ENCODE peak calls at places on chromosomes 11 and 22, in five cellular contexts. E is GM20000, H is nephron progenitor cell, B is GM12865, P is AG10803. K is an unnamed sample.
A peak's percentile ranks its signal among the peaks of the same experiment; 100 is the strongest.

GRCh38 chr22:19936513-19936912 is 5.1 kb upstream of the COMT start:
- DNase-seq in E (no peak), H (no peak), B (no peak), P (no peak), K (no peak)

GRCh38 chr11:59218893-59219292 is 6.2 kb upstream of the MPEG1 start:
- DNase-seq in E (no peak), H (no peak), B (no peak), P (no peak), K (no peak)

GRCh38 chr11:120295110-120295509 is 30.0 kb upstream of the TLCD5 start:
- DNase-seq in E (no peak), H (no peak), B (no peak), P (no peak), K (no peak)

GRCh38 chr11:28169816-28170215 is 61.6 kb downstream of the METTL15 start:
- DNase-seq in E (peak; percentile 5), H (no peak), B (no peak), P (peak; percentile 28), K (no peak)

GRCh38 chr22:46598224-46598623 is 22.0 kb upstream of the GRAMD4 start:
- DNase-seq in E (no peak), H (no peak), B (no peak), P (no peak), K (no peak)

GRCh38 chr22:21766933-21767462 is 31.4 kb upstream of the YPEL1 start:
- DNase-seq in E (peak; percentile 59), H (no peak), B (peak; percentile 16), P (no peak), K (peak; percentile 74)

GRCh38 chr11:46658259-46658658 is 40.9 kb downstream of the ATG13 start:
- DNase-seq in E (no peak), H (no peak), B (no peak), P (peak; percentile 87), K (no peak)

GRCh38 chr11:69293819-69294505 is at the start of gene MYEOV:
- DNase-seq in E (peak; percentile 73), H (peak; percentile 60), B (peak; percentile 71), P (peak; percentile 31), K (peak; percentile 83)

GRCh38 chr11:256952-257737 is 20.4 kb downstream of the PSMD13 start:
- DNase-seq in E (peak; percentile 50), H (no peak), B (peak; percentile 35), P (no peak), K (peak; percentile 64)

GRCh38 chr11:16739326-16739875 is 954 bp downstream of the C11orf58 start:
- DNase-seq in E (no peak), H (no peak), B (peak; percentile 15), P (peak; percentile 22), K (no peak)

GRCh38 chr11:94958118-94958517 is 15.2 kb downstream of the CWC15 start:
- DNase-seq in E (no peak), H (no peak), B (no peak), P (peak; percentile 61), K (no peak)

GRCh38 chr11:117610901-117611300 is 186.1 kb downstream of the DSCAML1 start:
- DNase-seq in E (no peak), H (no peak), B (no peak), P (no peak), K (no peak)

GRCh38 chr11:130473795-130474377 is 25.4 kb downstream of the ADAMTS15 start:
- DNase-seq in E (no peak), H (no peak), B (no peak), P (no peak), K (peak; percentile 28)

GRCh38 chr11:64729851-64730382 is 6.9 kb upstream of the NRXN2 start:
- DNase-seq in E (no peak), H (peak; percentile 85), B (no peak), P (no peak), K (no peak)

GRCh38 chr11:71387784-71388636 is 60.2 kb downstream of the DHCR7 start:
- DNase-seq in E (no peak), H (no peak), B (no peak), P (no peak), K (no peak)

GRCh38 chr11:12287009-12287373 is 90.4 kb upstream of the PARVA start:
- DNase-seq in E (no peak), H (no peak), B (no peak), P (peak; percentile 97), K (peak; percentile 3)

GRCh38 chr11:91926967-91927366 is 297.7 kb upstream of the FAT3 start:
- DNase-seq in E (no peak), H (no peak), B (no peak), P (peak; percentile 41), K (no peak)

GRCh38 chr11:2103666-2104523 is 35.3 kb downstream of the IGF2 start:
- DNase-seq in E (no peak), H (no peak), B (no peak), P (no peak), K (no peak)

GRCh38 chr11:95337175-95337957 is 106.4 kb upstream of the SESN3 start:
- DNase-seq in E (peak; percentile 64), H (peak; percentile 22), B (peak; percentile 86), P (peak; percentile 76), K (peak; percentile 44)

GRCh38 chr11:1125803-1126202 is 31.9 kb upstream of the MUC5AC start:
- DNase-seq in E (peak; percentile 29), H (no peak), B (no peak), P (no peak), K (no peak)

GRCh38 chr11:18063131-18063530 is 17.1 kb upstream of the TPH1 start:
- DNase-seq in E (no peak), H (no peak), B (no peak), P (no peak), K (no peak)

GRCh38 chr11:32792948-32793475 is 1.4 kb downstream of the CCDC73 start:
- DNase-seq in E (peak; percentile 43), H (peak; percentile 74), B (peak; percentile 67), P (peak; percentile 21), K (peak; percentile 56)

GRCh38 chr11:106238704-106239360 is 161.4 kb downstream of the AASDHPPT start:
- DNase-seq in E (no peak), H (no peak), B (no peak), P (no peak), K (no peak)

GRCh38 chr11:10600570-10601248 is 32.2 kb upstream of the LYVE1 start:
- DNase-seq in E (no peak), H (peak; percentile 66), B (no peak), P (no peak), K (no peak)

DNA sequence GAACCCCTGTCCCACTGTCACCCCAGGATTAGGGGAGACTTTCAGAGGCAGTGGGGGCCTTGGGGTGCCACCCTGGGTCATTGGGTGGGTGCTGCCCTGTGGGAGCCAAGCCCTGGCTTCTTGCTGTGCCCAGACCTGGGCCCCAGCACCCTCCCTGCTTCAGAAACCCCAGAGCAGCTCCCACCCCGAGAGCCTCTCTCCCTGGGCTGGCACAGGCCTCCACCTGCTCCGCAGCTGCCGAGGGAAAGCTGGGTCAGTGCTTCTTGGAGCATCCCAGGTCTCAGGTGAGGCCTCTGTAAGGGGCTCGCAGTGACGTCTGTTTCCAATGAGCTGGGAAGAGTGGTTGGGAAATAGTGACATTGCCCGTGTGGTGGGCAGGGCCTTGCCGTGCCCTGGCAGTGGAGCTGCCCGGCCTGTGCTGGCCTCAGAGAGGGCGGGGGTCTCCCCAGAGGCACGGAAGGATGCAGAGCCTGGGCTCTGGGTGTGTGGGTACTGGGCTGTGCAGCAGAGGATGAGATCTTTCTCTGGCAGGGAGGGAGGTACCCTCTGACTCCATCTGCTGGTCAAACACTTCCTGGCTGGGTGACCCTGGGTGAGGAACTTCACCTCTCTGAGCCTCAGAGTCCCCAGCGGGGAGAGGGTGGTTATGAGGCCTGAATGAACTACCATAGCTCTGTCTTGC is 23.0 kb downstream of the C22orf23 start:
- DNase-seq in E (peak; percentile 67), H (no peak), B (peak; percentile 35), P (peak; percentile 37), K (peak; percentile 66)
- TF ChIP-seq CTCF in E (peak; percentile 15), H (peak; percentile 24), B (peak; percentile 42), P (peak; percentile 65), K (no peak)

GRCh38 chr11:116512841-116513240 is 259.9 kb downstream of the BUD13 start:
- DNase-seq in E (no peak), H (no peak), B (no peak), P (no peak), K (no peak)

GRCh38 chr11:116511684-116512083 is 261.1 kb downstream of the BUD13 start:
- DNase-seq in E (no peak), H (no peak), B (no peak), P (no peak), K (no peak)

GRCh38 chr11:116513278-116513823 is 259.4 kb downstream of the BUD13 start:
- DNase-seq in E (no peak), H (no peak), B (no peak), P (no peak), K (no peak)

GRCh38 chr11:116515666-116516184 is 257.1 kb downstream of the BUD13 start:
- DNase-seq in E (no peak), H (peak; percentile 41), B (no peak), P (no peak), K (no peak)

DNA sequence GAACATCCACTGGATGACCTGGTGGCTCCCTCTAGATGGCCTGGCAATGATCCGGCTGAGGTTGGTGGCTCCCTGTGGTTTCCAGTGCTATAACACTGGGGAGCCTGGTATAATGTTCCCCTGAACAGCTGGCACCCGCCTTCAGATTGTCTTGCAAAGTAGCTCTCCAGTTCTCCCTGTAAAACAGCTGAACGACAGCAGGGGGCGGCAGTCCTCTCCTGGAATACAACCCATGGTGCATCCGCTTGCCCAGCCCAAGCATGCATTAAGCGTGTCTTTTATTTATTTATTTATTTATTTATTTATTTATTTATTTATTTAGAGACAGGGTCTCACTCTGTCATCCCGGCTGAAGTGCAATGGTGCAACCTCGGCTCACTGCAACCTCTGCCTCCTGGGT is 258.9 kb downstream of the BUD13 start:
- DNase-seq in E (peak; percentile 49), H (peak; percentile 53), B (peak; percentile 66), P (peak; percentile 43), K (peak; percentile 61)
- TF ChIP-seq CTCF in E (peak; percentile 29), H (peak; percentile 39), B (peak; percentile 52), P (peak; percentile 46), K (peak; percentile 15)

GRCh38 chr11:8793114-8793777 is 110.7 kb downstream of the RPL27A start:
- DNase-seq in E (no peak), H (no peak), B (no peak), P (peak; percentile 36), K (no peak)

GRCh38 chr11:8796926-8797325 is 114.1 kb upstream of the AKIP1 start:
- DNase-seq in E (no peak), H (no peak), B (no peak), P (no peak), K (no peak)

GRCh38 chr11:8794126-8794525 is 111.5 kb downstream of the RPL27A start:
- DNase-seq in E (no peak), H (no peak), B (no peak), P (no peak), K (no peak)

GRCh38 chr11:8792636-8793035 is 110.0 kb downstream of the RPL27A start:
- DNase-seq in E (no peak), H (no peak), B (no peak), P (peak; percentile 17), K (no peak)

DNA sequence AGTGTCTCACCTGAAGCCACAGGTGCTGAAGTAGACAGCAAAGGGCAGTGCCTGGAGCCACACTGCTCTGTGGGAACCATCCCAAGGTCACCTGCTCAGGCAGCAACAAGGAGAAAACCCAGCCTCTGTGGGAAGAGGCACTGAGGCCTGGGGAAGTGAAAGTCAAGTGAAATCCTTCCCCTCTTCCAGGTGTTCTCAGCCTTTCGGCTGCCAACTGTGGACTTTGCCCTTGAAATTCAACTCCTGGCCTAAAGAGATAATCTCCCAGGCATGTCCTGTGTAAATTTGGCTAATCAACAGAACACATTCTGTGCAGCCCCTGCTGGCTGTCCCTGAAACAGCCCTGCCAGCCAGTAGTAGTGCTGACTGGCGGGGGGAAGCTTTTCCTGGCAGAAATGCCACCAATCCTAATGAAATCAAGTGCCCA is 112.1 kb downstream of the RPL27A start:
- DNase-seq in E (no peak), H (no peak), B (no peak), P (no peak), K (no peak)
- TF ChIP-seq CTCF in E (peak; percentile 7), H (peak; percentile 24), B (peak; percentile 28), P (peak; percentile 19), K (no peak)

GRCh38 chr11:115672999-115673411 is 168.8 kb upstream of the CADM1 start:
- DNase-seq in E (no peak), H (no peak), B (no peak), P (peak; percentile 84), K (no peak)
- TF ChIP-seq CTCF in E (no peak), H (no peak), B (no peak), P (no peak), K (no peak)

K was measured in GM13976.